ENCODE peak calls at places on chromosomes 13 and 19, in nine cellular contexts. B, P, J, Y, F, G, D, W and Q are unnamed samples.

GRCh38 chr19:36526581-36526980 is 1.5 kb downstream of the ZNF260 start:
- DNase-seq in B (no peak), P (no peak), J (no peak), Y (no peak), F (no peak), G (no peak), D (no peak), W (no peak), Q (no peak)

GRCh38 chr19:51271015-51271600 is 20.2 kb downstream of the SIGLECL1 start:
- DNase-seq in B (no peak), P (no peak), J (peak; percentile 61), Y (no peak), F (no peak), G (no peak), D (no peak), W (no peak), Q (no peak)

GRCh38 chr19:51607920-51608562 is 22.2 kb downstream of the SIGLEC5 start:
- DNase-seq in B (no peak), P (peak; percentile 82), J (peak; percentile 93), Y (peak; percentile 73), F (no peak), G (peak; percentile 24), D (no peak), W (no peak), Q (no peak)

GRCh38 chr13:46176756-46177155 is 5.2 kb downstream of the LCP1 start:
- DNase-seq in B (no peak), P (no peak), J (no peak), Y (no peak), F (no peak), G (no peak), D (no peak), W (no peak), Q (no peak)

GRCh38 chr19:40556953-40557530 is 19.6 kb upstream of the SHKBP1 start:
- DNase-seq in B (no peak), P (no peak), J (no peak), Y (no peak), F (no peak), G (no peak), D (no peak), W (no peak), Q (no peak)

GRCh38 chr13:23715092-23715761 is 145.0 kb downstream of the TNFRSF19 start:
- DNase-seq in B (no peak), P (no peak), J (no peak), Y (no peak), F (no peak), G (no peak), D (no peak), W (no peak), Q (no peak)

GRCh38 chr13:26965976-26966375 is 205.4 kb upstream of the GPR12 start:
- DNase-seq in B (no peak), P (no peak), J (no peak), Y (peak; percentile 16), F (peak; percentile 59), G (no peak), D (no peak), W (peak; percentile 96), Q (peak; percentile 73)

GRCh38 chr19:2333027-2333806 is 4.7 kb downstream of the SPPL2B start:
- DNase-seq in B (no peak), P (no peak), J (no peak), Y (no peak), F (peak; percentile 82), G (no peak), D (no peak), W (peak; percentile 76), Q (peak; percentile 77)

GRCh38 chr19:10508707-10509106 is 5.6 kb upstream of the KEAP1 start:
- DNase-seq in B (no peak), P (no peak), J (no peak), Y (no peak), F (no peak), G (no peak), D (no peak), W (no peak), Q (no peak)

GRCh38 chr19:7004313-7004931 is 16.8 kb downstream of the MBD3L2B start:
- DNase-seq in B (peak; percentile 39), P (peak; percentile 40), J (no peak), Y (peak; percentile 44), F (peak; percentile 2), G (peak; percentile 18), D (no peak), W (no peak), Q (no peak)

GRCh38 chr19:7729211-7729610 is 2.7 kb downstream of the CLEC4G start:
- DNase-seq in B (no peak), P (no peak), J (no peak), Y (no peak), F (no peak), G (no peak), D (no peak), W (no peak), Q (no peak)

GRCh38 chr19:33376423-33376822 is 2.9 kb downstream of the CEBPG start:
- DNase-seq in B (no peak), P (peak; percentile 73), J (peak; percentile 95), Y (peak; percentile 88), F (no peak), G (no peak), D (no peak), W (no peak), Q (no peak)

GRCh38 chr13:102863590-102863989 is 17.8 kb downstream of the ERCC5 start:
- DNase-seq in B (no peak), P (no peak), J (no peak), Y (no peak), F (no peak), G (no peak), D (no peak), W (no peak), Q (no peak)

GRCh38 chr19:35260694-35261304 is 8.0 kb upstream of the USF2 start:
- DNase-seq in B (no peak), P (peak; percentile 5), J (peak; percentile 25), Y (no peak), F (no peak), G (no peak), D (no peak), W (no peak), Q (no peak)

GRCh38 chr19:28126499-28126898 is 1086.5 kb downstream of the UQCRFS1 start:
- DNase-seq in B (no peak), P (no peak), J (no peak), Y (no peak), F (no peak), G (no peak), D (no peak), W (no peak), Q (no peak)

GRCh38 chr13:98171806-98172569 is 5.1 kb downstream of the RNF113B start:
- DNase-seq in B (no peak), P (peak; percentile 82), J (peak; percentile 87), Y (peak; percentile 75), F (no peak), G (no peak), D (no peak), W (no peak), Q (no peak)

GRCh38 chr13:25571237-25571636 is 199.5 kb downstream of the ATP8A2 start:
- DNase-seq in B (no peak), P (no peak), J (no peak), Y (no peak), F (no peak), G (no peak), D (no peak), W (no peak), Q (no peak)

GRCh38 chr19:10230155-10230903 is 802 bp downstream of the S1PR2 start:
- DNase-seq in B (no peak), P (peak; percentile 58), J (peak; percentile 92), Y (peak; percentile 48), F (no peak), G (peak; percentile 71), D (peak; percentile 71), W (peak; percentile 40), Q (no peak)

GRCh38 chr13:102721800-102722231 is 27.0 kb upstream of the METTL21C start:
- DNase-seq in B (no peak), P (peak; percentile 55), J (no peak), Y (peak; percentile 97), F (no peak), G (no peak), D (no peak), W (no peak), Q (no peak)

GRCh38 chr19:42152876-42153275 is 20.6 kb upstream of the POU2F2 start:
- DNase-seq in B (no peak), P (no peak), J (no peak), Y (no peak), F (no peak), G (no peak), D (no peak), W (peak; percentile 40), Q (no peak)